ENCODE peak calls at places on chromosome 15, in six cellular contexts. J, Z, I, B, W and H are unnamed samples.

GRCh38 chr15:95327661-95328060 is 1002.8 kb upstream of the NR2F2 start:
- DNase-seq in J (no peak), Z (no peak), I (no peak), B (no peak), W (no peak), H (no peak)

GRCh38 chr15:94070341-94071275 is 160.8 kb upstream of the MCTP2 start:
- DNase-seq in J (no peak), Z (no peak), I (peak; percentile 13), B (no peak), W (no peak), H (peak; percentile 47)

GRCh38 chr15:81171286-81171685 is 25.4 kb upstream of the IL16 start:
- DNase-seq in J (no peak), Z (no peak), I (no peak), B (no peak), W (no peak), H (no peak)

GRCh38 chr15:28921925-28922711 is 36.3 kb downstream of the APBA2 start:
- DNase-seq in J (no peak), Z (no peak), I (no peak), B (no peak), W (no peak), H (no peak)

GRCh38 chr15:101799665-101800064 is 3.6 kb upstream of the OR4F6 start:
- DNase-seq in J (no peak), Z (no peak), I (no peak), B (no peak), W (no peak), H (no peak)

GRCh38 chr15:75460646-75461045 is 9.2 kb upstream of the SIN3A start:
- DNase-seq in J (no peak), Z (no peak), I (no peak), B (no peak), W (no peak), H (no peak)

GRCh38 chr15:31374986-31375385 is 48.4 kb downstream of the KLF13 start:
- DNase-seq in J (no peak), Z (no peak), I (no peak), B (no peak), W (no peak), H (no peak)

GRCh38 chr15:99447497-99448371 is 118.0 kb upstream of the MEF2A start:
- DNase-seq in J (no peak), Z (no peak), I (peak; percentile 61), B (no peak), W (no peak), H (no peak)

GRCh38 chr15:67358812-67359211 is 104.2 kb downstream of the IQCH start:
- DNase-seq in J (no peak), Z (no peak), I (no peak), B (no peak), W (no peak), H (no peak)

GRCh38 chr15:50906954-50907865 is 1.3 kb upstream of the AP4E1 start:
- DNase-seq in J (no peak), Z (peak; percentile 79), I (no peak), B (peak; percentile 67), W (no peak), H (no peak)

GRCh38 chr15:43518073-43518761 is 809 bp downstream of the MAP1A start:
- DNase-seq in J (no peak), Z (no peak), I (peak; percentile 40), B (no peak), W (peak; percentile 81), H (no peak)

GRCh38 chr15:75029378-75030022 is 6.1 kb downstream of the PPCDC start:
- DNase-seq in J (peak; percentile 81), Z (peak; percentile 89), I (peak; percentile 96), B (peak; percentile 85), W (peak; percentile 85), H (peak; percentile 85)

GRCh38 chr15:35281515-35281914 is 196.4 kb upstream of the NANOGP8 start:
- DNase-seq in J (no peak), Z (no peak), I (no peak), B (no peak), W (no peak), H (no peak)

GRCh38 chr15:98906712-98907083 is 100.9 kb downstream of the PGPEP1L start:
- DNase-seq in J (no peak), Z (no peak), I (no peak), B (no peak), W (no peak), H (no peak)

GRCh38 chr15:62624541-62625399 is 417.8 kb upstream of the TPM1 start:
- DNase-seq in J (no peak), Z (peak; percentile 3), I (no peak), B (no peak), W (no peak), H (no peak)